ENCODE peak calls at places on chromosomes 11 and 22, in ten cellular contexts. C, B, F, N, T, I, W, A, L and J are unnamed samples.

GRCh38 chr11:88039512-88040496 is 135.4 kb downstream of the RAB38 start:
- DNase-seq in F (no peak), I (no peak), B (no peak), T (no peak), W (no peak), N (no peak), C (no peak), L (no peak), A (no peak), J (no peak)

GRCh38 chr11:88979641-88980040 is 86.1 kb downstream of the GRM5 start:
- DNase-seq in C (no peak), N (no peak), F (no peak), W (no peak), B (no peak), I (no peak), L (no peak), T (no peak), A (no peak), J (no peak)

GRCh38 chr22:37196539-37197450 is 8.7 kb upstream of the C1QTNF6 start:
- DNase-seq in L (no peak), B (no peak), F (no peak), I (no peak), C (peak), T (no peak), W (peak), N (no peak), A (peak), J (no peak)

GRCh38 chr22:45006101-45006872 is 3.5 kb downstream of the PHF21B start:
- DNase-seq in L (peak), B (peak), T (no peak), W (peak), I (no peak), A (no peak), F (no peak), N (no peak), C (peak), J (no peak)

GRCh38 chr22:43412808-43413785 is 1.3 kb downstream of the MPPED1 start:
- DNase-seq in A (no peak), L (no peak), I (no peak), C (no peak), W (no peak), F (no peak), T (no peak), B (no peak), N (no peak), J (no peak)

GRCh38 chr11:120182790-120183491 is 27.9 kb upstream of the OAF start:
- DNase-seq in L (no peak), C (peak), T (peak), A (peak), F (peak), N (no peak), I (peak), B (peak), W (no peak), J (no peak)

GRCh38 chr22:19586922-19587684 is 62.9 kb upstream of the CLDN5 start:
- DNase-seq in C (no peak), B (no peak), A (no peak), L (no peak), W (no peak), N (no peak), T (no peak), F (no peak), I (no peak), J (no peak)

GRCh38 chr11:132111781-132112380 is 741.5 kb downstream of the NTM start:
- DNase-seq in B (no peak), T (no peak), A (no peak), I (no peak), L (no peak), F (no peak), N (no peak), W (peak), C (no peak), J (no peak)

GRCh38 chr22:25557218-25557617 is 7.3 kb upstream of the GRK3 start:
- DNase-seq in W (no peak), N (no peak), L (no peak), B (no peak), A (no peak), T (no peak), I (no peak), F (no peak), C (no peak), J (no peak)

GRCh38 chr22:45499746-45500145 is 2.9 kb upstream of the FBLN1 start:
- DNase-seq in W (no peak), B (no peak), F (no peak), N (no peak), I (no peak), L (no peak), C (no peak), T (peak), A (no peak), J (no peak)

GRCh38 chr11:134097146-134097545 is 28.3 kb downstream of the JAM3 start:
- DNase-seq in F (no peak), W (no peak), C (no peak), B (no peak), N (no peak), T (no peak), A (no peak), L (no peak), I (no peak), J (no peak)

GRCh38 chr11:123303924-123304323 is 108.9 kb upstream of the CLMP start:
- DNase-seq in T (peak), F (no peak), N (peak), W (no peak), B (peak), C (no peak), L (no peak), I (no peak), A (no peak), J (no peak)

GRCh38 chr22:42271906-42272305 is 1.5 kb upstream of the TCF20 start:
- DNase-seq in I (no peak), L (no peak), A (no peak), F (no peak), B (no peak), W (no peak), C (no peak), N (no peak), T (no peak), J (no peak)

GRCh38 chr11:87030458-87031054 is 7.2 kb upstream of the TMEM135 start:
- DNase-seq in C (no peak), N (peak), L (no peak), T (no peak), F (no peak), W (peak), A (no peak), I (no peak), B (no peak), J (peak)
- TF ChIP-seq CTCF in C (no peak), N (no peak), L (no peak), T (no peak), F (no peak), W (no peak), A (no peak), I (no peak), B (no peak), J (no peak)

GRCh38 chr11:34823639-34824038 is 92.5 kb downstream of the APIP start:
- DNase-seq in I (no peak), W (no peak), B (no peak), A (no peak), C (no peak), F (no peak), L (no peak), T (no peak), N (no peak), J (no peak)

GRCh38 chr11:34824425-34824824 is 91.8 kb downstream of the APIP start:
- DNase-seq in C (no peak), N (no peak), I (no peak), T (no peak), L (no peak), F (no peak), A (no peak), B (no peak), W (no peak), J (no peak)

GRCh38 chr11:34823197-34823596 is 93.0 kb downstream of the APIP start:
- DNase-seq in A (no peak), B (no peak), I (no peak), C (no peak), T (no peak), F (no peak), L (no peak), W (no peak), N (no peak), J (no peak)

GRCh38 chr11:34816698-34817213 is 99.4 kb downstream of the APIP start:
- DNase-seq in A (no peak), L (no peak), I (no peak), N (no peak), F (no peak), B (no peak), T (no peak), C (no peak), W (no peak), J (no peak)

DNA sequence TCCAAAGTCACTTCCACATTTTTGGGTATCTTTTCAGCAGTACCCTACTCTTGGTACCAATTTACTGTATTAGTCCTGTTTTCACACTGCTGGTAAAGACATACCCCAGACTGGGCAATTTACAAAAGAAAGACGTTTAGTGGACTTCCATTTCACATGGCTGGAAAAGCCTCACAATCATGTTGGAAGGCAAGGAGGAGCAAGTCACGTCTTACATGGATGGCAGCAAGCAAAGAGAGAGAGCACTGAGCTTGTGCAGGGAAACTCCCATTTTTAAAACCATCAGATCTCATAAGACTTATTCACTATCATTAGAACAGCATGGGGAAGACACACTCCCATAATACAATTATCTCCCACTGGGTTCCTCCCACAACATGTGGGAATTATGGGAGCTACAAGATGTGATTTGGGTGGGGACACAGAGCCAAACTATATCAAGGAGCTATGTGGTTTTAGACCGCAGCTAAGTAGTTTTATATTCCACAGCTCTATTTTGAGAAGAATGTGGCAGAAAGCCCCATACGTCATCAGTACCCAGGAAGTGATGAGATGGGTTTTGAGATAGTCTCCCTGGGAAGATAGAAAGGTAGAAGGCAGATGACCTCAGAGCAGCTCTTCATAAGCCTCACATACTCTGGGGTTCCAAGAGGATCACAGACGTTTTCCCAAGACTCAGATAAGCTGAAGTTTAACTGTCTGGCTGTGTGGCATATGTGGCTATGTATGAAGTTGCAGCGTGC is 96.3 kb downstream of the APIP start:
- DNase-seq in W (peak), L (no peak), F (no peak), I (no peak), N (no peak), A (no peak), T (no peak), C (no peak), B (no peak), J (no peak)
- TF ChIP-seq CTCF in W (no peak), L (no peak), F (no peak), I (no peak), N (no peak), A (no peak), T (no peak), C (no peak), B (no peak), J (no peak)

GRCh38 chr11:14835491-14836105 is 56.4 kb downstream of the CYP2R1 start:
- DNase-seq in N (no peak), A (no peak), C (no peak), L (no peak), T (no peak), F (no peak), B (no peak), W (no peak), I (no peak), J (peak)
- TF ChIP-seq CTCF in N (no peak), A (no peak), C (no peak), L (no peak), T (no peak), F (no peak), B (no peak), W (no peak), I (no peak), J (no peak)

GRCh38 chr11:99423435-99423983 is 402.8 kb downstream of the CNTN5 start:
- DNase-seq in N (no peak), T (no peak), L (no peak), C (no peak), F (no peak), W (no peak), A (no peak), B (peak), I (no peak), J (no peak)
- TF ChIP-seq CTCF in N (no peak), T (no peak), L (no peak), C (no peak), F (no peak), W (no peak), A (no peak), B (no peak), I (no peak), J (no peak)

GRCh38 chr11:20623258-20623657 is 23.9 kb downstream of the SLC6A5 start:
- DNase-seq in F (no peak), W (no peak), L (no peak), B (no peak), C (no peak), T (peak), N (no peak), A (no peak), I (no peak), J (no peak)
- TF ChIP-seq CTCF in F (no peak), W (no peak), L (no peak), B (no peak), C (no peak), T (no peak), N (no peak), A (no peak), I (no peak), J (no peak)

DNA sequence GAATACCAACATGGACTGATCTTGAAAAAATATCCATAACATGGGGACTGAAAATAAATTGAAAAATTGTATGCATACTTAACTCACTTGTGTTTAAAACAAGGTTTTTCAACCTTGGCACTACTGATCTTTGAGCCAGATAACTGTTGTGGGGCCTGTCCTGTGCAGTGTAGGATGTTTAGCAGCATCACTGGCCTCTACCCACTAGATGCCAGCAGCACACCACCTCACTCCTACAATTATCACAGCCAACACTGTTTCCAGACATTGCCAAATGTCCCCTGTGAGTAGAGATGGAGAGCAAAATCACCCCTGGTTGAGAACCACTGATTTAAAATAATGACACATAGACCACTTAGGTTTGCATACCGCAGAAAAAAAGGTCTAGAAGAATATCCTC is 45.0 kb upstream of the SLC1A2 start:
- DNase-seq in T (no peak), L (no peak), A (no peak), W (no peak), B (no peak), I (no peak), N (no peak), F (no peak), C (no peak), J (no peak)
- TF ChIP-seq CTCF in T (no peak), L (no peak), A (no peak), W (peak), B (peak), I (no peak), N (no peak), F (no peak), C (no peak), J (no peak)

DNA sequence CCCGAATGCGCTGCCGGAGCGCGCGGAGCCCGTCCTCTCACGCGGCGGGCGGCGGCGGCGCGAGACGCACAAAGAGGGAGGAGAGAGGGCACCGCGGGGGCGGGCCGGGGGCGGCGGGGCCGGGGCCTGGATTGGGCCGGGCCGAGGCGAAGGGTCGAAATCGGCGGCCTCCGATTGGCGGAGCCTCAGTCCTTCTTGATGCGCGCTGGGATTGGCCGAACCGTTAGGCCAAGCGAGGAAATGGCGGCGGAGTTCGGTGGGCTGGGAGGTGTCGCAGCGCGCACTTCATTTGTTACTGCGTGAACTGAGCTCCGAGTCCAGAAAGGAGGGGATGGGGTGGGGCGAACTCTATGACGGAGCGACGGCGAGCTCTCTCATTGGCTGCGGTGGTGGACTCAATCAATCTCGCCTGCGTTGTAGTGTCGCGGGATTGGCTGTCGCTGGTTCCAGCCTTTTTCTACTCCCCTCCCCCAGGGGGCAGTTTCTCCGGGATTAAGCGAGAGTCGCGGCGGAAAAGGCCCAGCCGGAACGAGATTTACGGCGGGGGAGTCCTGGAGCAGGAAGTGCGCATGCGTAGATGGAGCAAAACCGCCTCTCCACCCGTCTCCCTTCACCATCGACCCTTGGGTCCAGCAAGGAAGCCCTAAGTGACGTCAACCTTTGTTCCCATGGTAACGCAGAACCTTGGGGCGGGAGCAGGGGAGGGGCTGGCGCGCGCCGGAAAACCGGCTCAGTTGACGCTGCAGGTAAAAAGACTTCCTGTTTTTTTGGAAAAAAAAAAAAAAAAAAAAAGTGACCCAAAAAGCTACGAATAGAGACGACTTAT is at the start of gene SF1:
- DNase-seq in W (peak), L (peak), I (peak), T (peak), F (peak), B (peak), A (peak), N (peak), C (peak), J (peak)
- TF ChIP-seq CTCF in W (no peak), L (no peak), I (no peak), T (no peak), F (no peak), B (peak), A (no peak), N (no peak), C (peak), J (no peak)

GRCh38 chr11:17471501-17471900 is 5.1 kb downstream of the ABCC8 start:
- DNase-seq in T (peak), B (no peak), I (no peak), A (no peak), W (no peak), C (no peak), L (no peak), F (no peak), N (peak), J (no peak)

GRCh38 chr11:17475666-17476316 is 854 bp downstream of the ABCC8 start:
- DNase-seq in W (no peak), C (peak), I (peak), F (peak), B (peak), N (no peak), T (no peak), A (no peak), L (no peak), J (no peak)

GRCh38 chr11:17472467-17472866 is 4.2 kb downstream of the ABCC8 start:
- DNase-seq in F (no peak), T (no peak), I (no peak), C (no peak), B (no peak), A (no peak), L (no peak), N (no peak), W (no peak), J (no peak)

GRCh38 chr11:17469998-17470397 is 6.6 kb downstream of the ABCC8 start:
- DNase-seq in T (no peak), B (no peak), C (no peak), N (no peak), W (no peak), I (no peak), F (no peak), L (no peak), A (no peak), J (no peak)

DNA sequence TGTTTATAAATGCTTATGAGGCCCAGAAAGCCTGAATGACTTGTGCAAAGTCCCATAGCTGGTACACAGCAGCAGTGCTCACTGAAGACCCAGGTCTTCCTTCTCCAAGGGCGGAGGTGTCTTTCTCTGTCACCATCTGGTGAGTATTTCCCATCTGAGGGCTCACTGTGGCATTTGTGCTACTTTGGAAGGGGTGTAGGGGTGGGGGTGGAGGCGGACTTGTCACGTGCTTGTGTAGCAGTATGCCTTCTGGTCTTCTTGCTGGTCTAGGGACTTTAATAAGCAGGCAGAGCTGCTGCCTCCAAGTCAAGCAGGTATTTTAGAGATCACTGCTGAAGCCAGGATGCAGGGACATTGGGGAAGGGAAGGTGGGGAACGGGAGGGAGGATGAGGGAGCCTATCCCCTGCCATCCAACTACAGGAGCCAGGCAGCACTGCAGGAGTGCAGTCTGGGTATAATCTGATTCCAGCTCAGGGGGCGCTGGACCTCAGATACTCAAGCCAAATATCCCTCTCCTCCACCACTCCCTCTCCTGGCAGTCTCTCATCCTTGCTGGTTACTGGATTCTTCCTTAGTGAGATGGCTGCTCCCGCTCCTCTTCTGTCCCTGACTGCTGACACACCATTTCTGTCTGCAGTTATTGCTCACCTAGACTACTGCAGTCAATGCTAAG is 3.4 kb downstream of the ABCC8 start:
- DNase-seq in T (peak), W (no peak), L (no peak), F (peak), A (no peak), I (peak), C (peak), N (no peak), B (peak), J (no peak)
- TF ChIP-seq CTCF in T (no peak), W (peak), L (no peak), F (peak), A (no peak), I (peak), C (no peak), N (no peak), B (peak), J (no peak)

GRCh38 chr11:10858505-10859360 is 880 bp upstream of the ZBED5 start:
- DNase-seq in T (peak), B (peak), N (peak), L (peak), W (no peak), A (peak), I (peak), C (peak), F (peak), J (peak)

GRCh38 chr11:10861047-10861446 is 3.2 kb upstream of the ZBED5 start:
- DNase-seq in C (no peak), N (no peak), W (no peak), T (no peak), L (no peak), A (no peak), B (no peak), F (no peak), I (no peak), J (no peak)

GRCh38 chr11:10855295-10855694 is 2.6 kb downstream of the ZBED5 start:
- DNase-seq in L (no peak), A (no peak), B (no peak), I (no peak), W (no peak), C (no peak), T (no peak), F (no peak), N (no peak), J (no peak)

GRCh38 chr11:10856689-10857603 is 907 bp downstream of the ZBED5 start:
- DNase-seq in N (peak), C (peak), I (peak), F (peak), L (peak), T (peak), B (peak), A (peak), W (peak), J (no peak)

GRCh38 chr11:10857604-10858504 is at the start of gene ZBED5:
- DNase-seq in N (peak), F (peak), I (peak), T (peak), W (peak), C (peak), B (peak), A (peak), L (peak), J (peak)
- TF ChIP-seq CTCF in N (peak), F (no peak), I (no peak), T (no peak), W (peak), C (peak), B (no peak), A (no peak), L (no peak), J (no peak)